ENCODE peak calls at places on chromosome 4, in seven cellular contexts. S, M, E, C, P, G and D are unnamed samples.

GRCh38 chr4:110364911-110365520 is 110.9 kb upstream of the ENPEP start:
- DNase-seq in P (no peak), M (no peak), G (peak; percentile 16), S (peak; percentile 36), C (no peak), E (no peak), D (no peak)

GRCh38 chr4:2800691-2801596 is 8.1 kb downstream of the SH3BP2 start:
- DNase-seq in G (peak; percentile 80), E (peak; percentile 90), M (peak; percentile 70), C (peak; percentile 91), P (no peak), S (peak; percentile 73), D (peak; percentile 90)

GRCh38 chr4:87912164-87913004 is 63.1 kb upstream of the SPP1 start:
- DNase-seq in P (no peak), S (no peak), C (no peak), M (no peak), E (no peak), G (no peak), D (no peak)

GRCh38 chr4:72971572-72971971 is 97.9 kb downstream of the COX18 start:
- DNase-seq in C (no peak), S (peak; percentile 98), E (no peak), M (no peak), G (no peak), P (no peak), D (peak; percentile 43)

GRCh38 chr4:165972747-165973146 is 99.7 kb downstream of the TLL1 start:
- DNase-seq in E (no peak), G (no peak), P (no peak), C (no peak), S (peak; percentile 25), M (no peak), D (no peak)

GRCh38 chr4:168440442-168441264 is 39.6 kb downstream of the DDX60L start:
- DNase-seq in M (no peak), G (peak; percentile 51), P (no peak), E (no peak), S (peak; percentile 80), C (no peak), D (no peak)

GRCh38 chr4:121990489-121990888 is 38.6 kb upstream of the TRPC3 start:
- DNase-seq in M (no peak), E (no peak), S (no peak), C (no peak), P (no peak), G (no peak), D (no peak)

GRCh38 chr4:151462554-151462953 is 53.6 kb downstream of the FHIP1A start:
- DNase-seq in S (no peak), C (no peak), G (no peak), E (no peak), M (no peak), P (no peak), D (no peak)

GRCh38 chr4:136651278-136651667 is 881.0 kb downstream of the PCDH18 start:
- DNase-seq in P (no peak), C (no peak), M (no peak), G (no peak), S (peak; percentile 18), E (no peak), D (no peak)

GRCh38 chr4:110085131-110085530 is 113.3 kb downstream of the ELOVL6 start:
- DNase-seq in C (no peak), M (peak; percentile 70), E (no peak), S (peak; percentile 38), G (peak; percentile 60), P (no peak), D (peak; percentile 47)

GRCh38 chr4:168605411-168605810 is 108.6 kb downstream of the PALLD start:
- DNase-seq in G (no peak), S (peak; percentile 93), M (no peak), C (no peak), P (no peak), E (no peak), D (no peak)

GRCh38 chr4:186226521-186227189 is 652 bp upstream of the KLKB1 start:
- DNase-seq in C (no peak), P (no peak), M (no peak), E (no peak), S (no peak), G (no peak), D (no peak)

GRCh38 chr4:186227221-186227620 is at the start of gene KLKB1:
- DNase-seq in G (peak; percentile 48), M (no peak), S (no peak), P (no peak), E (no peak), C (no peak), D (peak; percentile 63)

GRCh38 chr4:186228514-186228894 is 1.2 kb downstream of the KLKB1 start:
- DNase-seq in C (no peak), G (no peak), P (no peak), M (no peak), S (no peak), E (no peak), D (no peak)

GRCh38 chr4:186225848-186226247 is 1.5 kb upstream of the KLKB1 start:
- DNase-seq in C (no peak), G (no peak), S (no peak), P (no peak), M (no peak), E (no peak), D (no peak)

GRCh38 chr4:186227744-186228513 is 622 bp downstream of the KLKB1 start:
- DNase-seq in M (no peak), S (no peak), G (no peak), E (no peak), C (no peak), P (no peak), D (no peak)
- H3K4me1 ChIP-seq in M (no peaks in the 10 kb centered on the region), S (no peaks in the 10 kb centered on the region), G (no peaks in the 10 kb centered on the region), E (no peaks in the 10 kb centered on the region), C (peaks cover 4% of the 10 kb centered on the region), P (no peaks in the 10 kb centered on the region), D (peaks cover 4% of the 10 kb centered on the region)

DNA sequence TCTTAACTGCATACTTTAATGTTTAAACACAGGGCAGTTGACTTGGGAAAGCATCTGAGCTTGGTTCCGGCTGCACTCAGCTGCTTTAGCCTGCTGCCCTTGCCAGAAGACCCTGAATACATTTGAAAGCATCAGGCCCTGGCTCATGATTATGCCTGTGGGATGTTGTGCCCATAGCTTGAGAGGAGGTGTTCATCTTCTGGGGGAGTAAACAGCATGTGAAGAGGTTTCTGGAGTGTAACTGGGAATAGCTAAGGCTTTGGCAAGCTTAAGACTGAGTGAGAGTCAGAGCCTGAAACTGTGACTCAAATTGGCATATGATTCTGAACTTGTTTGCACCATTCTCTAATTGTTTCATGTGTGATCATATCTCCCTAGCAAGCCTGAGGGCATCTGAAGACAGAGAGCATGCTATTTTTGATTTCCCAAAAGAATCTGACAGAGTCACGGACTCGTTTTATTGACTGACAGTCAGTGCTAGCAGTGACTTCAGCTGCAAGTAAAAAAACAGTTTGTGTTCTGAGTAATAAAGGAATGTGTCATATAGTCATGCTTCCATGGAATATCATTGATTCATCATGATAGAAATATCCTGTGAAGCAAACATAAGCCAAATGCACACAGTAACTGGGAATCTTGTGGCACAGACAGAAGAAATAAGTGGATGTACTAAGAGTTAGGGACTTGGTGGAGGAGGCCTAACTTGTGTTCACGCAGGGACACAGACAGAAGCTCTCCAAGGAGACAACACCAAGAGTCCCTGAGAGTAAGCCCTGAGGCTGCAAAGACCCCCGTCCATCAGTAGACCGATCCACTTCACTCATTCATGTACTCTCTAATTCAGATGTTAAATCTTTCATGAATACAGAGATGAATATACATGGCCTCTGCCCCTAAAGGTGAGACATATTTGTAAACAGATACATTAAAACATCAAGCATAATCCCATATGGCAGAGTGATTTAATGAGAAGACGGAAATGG is 100.7 kb downstream of the SYNPO2 start:
- DNase-seq in M (no peak), P (no peak), E (no peak), S (peak; percentile 90), C (peak; percentile 75), G (no peak), D (no peak)
- H3K4me1 ChIP-seq in M (peaks cover 38% of the 10 kb centered on the region), P (no peaks in the 10 kb centered on the region), E (peaks cover 16% of the 10 kb centered on the region), S (peaks cover 21% of the 10 kb centered on the region), C (peaks cover 85% of the 10 kb centered on the region), G (no peaks in the 10 kb centered on the region), D (no peaks in the 10 kb centered on the region)

GRCh38 chr4:1216869-1217294 is 32.0 kb downstream of the CTBP1 start:
- DNase-seq in M (no peak), S (no peak), E (no peak), C (no peak), P (peak; percentile 47), G (no peak), D (no peak)
- H3K4me1 ChIP-seq in M (no peaks in the 10 kb centered on the region), S (peaks cover 8% of the 10 kb centered on the region), E (peaks cover 51% of the 10 kb centered on the region), C (peaks cover 25% of the 10 kb centered on the region), P (peaks cover 24% of the 10 kb centered on the region), G (no peaks in the 10 kb centered on the region), D (no peaks in the 10 kb centered on the region)

GRCh38 chr4:152672403-152673092 is 7.2 kb downstream of the TMEM154 start:
- DNase-seq in S (no peak), G (no peak), M (no peak), P (no peak), C (no peak), E (no peak), D (no peak)
- H3K4me1 ChIP-seq in S (no peaks in the 10 kb centered on the region), G (no peaks in the 10 kb centered on the region), M (no peaks in the 10 kb centered on the region), P (no peaks in the 10 kb centered on the region), C (no peaks in the 10 kb centered on the region), E (no peaks in the 10 kb centered on the region), D (no peaks in the 10 kb centered on the region)

GRCh38 chr4:159159611-159160010 is 56.7 kb downstream of the RAPGEF2 start:
- DNase-seq in G (no peak), E (no peak), S (no peak), C (no peak), P (no peak), M (no peak), D (no peak)
- H3K4me1 ChIP-seq in G (peaks cover 21% of the 10 kb centered on the region), E (peaks cover 28% of the 10 kb centered on the region), S (no peaks in the 10 kb centered on the region), C (peaks cover 32% of the 10 kb centered on the region), P (no peaks in the 10 kb centered on the region), M (peaks cover 9% of the 10 kb centered on the region), D (peaks cover 7% of the 10 kb centered on the region)

DNA sequence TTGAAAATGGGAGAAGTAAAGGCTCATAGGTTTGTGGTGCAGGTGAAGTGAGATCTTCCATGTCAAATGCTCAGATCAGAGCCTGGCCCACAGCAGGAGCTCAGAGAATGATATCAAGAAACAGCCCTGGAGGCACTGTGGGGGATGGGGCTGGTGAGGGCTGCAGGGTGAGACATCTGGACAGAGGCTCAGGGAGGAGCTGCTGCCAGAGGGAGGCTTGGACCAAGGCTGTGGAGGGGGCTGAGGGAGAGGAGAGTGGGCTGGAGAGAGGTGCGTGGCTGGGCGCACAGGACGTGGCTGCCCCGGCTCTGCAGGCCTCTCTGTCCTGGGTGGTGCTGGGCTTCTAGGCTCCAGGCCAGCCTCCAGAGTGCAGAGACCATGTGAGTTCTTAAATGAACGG is 5.6 kb downstream of the SORCS2 start:
- DNase-seq in P (no peak), E (peak; percentile 37), C (peak; percentile 62), G (no peak), S (no peak), M (peak; percentile 61), D (no peak)
- H3K4me1 ChIP-seq in P (peaks cover 3% of the 10 kb centered on the region), E (peaks cover 26% of the 10 kb centered on the region), C (peaks cover 41% of the 10 kb centered on the region), G (peaks cover 7% of the 10 kb centered on the region), S (no peaks in the 10 kb centered on the region), M (peaks cover 8% of the 10 kb centered on the region), D (peaks cover 7% of the 10 kb centered on the region)

DNA sequence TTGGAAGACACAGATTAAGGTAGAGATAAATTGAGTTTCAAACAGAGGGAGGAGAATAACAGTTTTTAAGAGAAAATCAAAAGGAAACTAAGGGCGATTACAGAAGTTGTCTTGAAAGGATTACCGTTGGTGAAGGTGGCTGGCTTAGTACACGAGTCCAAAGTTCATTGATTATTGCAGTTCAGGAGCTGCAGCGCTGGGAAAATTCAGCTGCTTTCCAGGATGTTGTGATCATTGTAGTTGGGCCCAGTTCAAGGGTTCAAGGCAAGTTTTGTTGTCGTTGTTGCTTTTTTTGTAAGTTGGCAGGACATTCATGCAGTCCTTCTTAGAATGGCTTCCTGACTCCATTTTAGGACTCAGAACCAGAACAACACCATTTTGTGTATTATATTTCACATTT is 461.7 kb downstream of the RAPGEF2 start:
- DNase-seq in C (no peak), M (no peak), S (no peak), G (peak; percentile 43), P (no peak), E (no peak), D (no peak)
- H3K4me1 ChIP-seq in C (no peaks in the 10 kb centered on the region), M (no peaks in the 10 kb centered on the region), S (no peaks in the 10 kb centered on the region), G (no peaks in the 10 kb centered on the region), P (no peaks in the 10 kb centered on the region), E (no peaks in the 10 kb centered on the region), D (no peaks in the 10 kb centered on the region)

GRCh38 chr4:107688421-107688820 is 31.6 kb downstream of the PAPSS1 start:
- DNase-seq in P (no peak), G (no peak), E (no peak), M (no peak), S (no peak), C (no peak), D (no peak)
- H3K4me1 ChIP-seq in P (peaks cover 4% of the 10 kb centered on the region), G (no peaks in the 10 kb centered on the region), E (peaks cover 2% of the 10 kb centered on the region), M (peaks cover 5% of the 10 kb centered on the region), S (peaks cover 3% of the 10 kb centered on the region), C (no peaks in the 10 kb centered on the region), D (no peaks in the 10 kb centered on the region)